ENCODE peak calls at places on chromosomes 2 and 18, in eight cellular contexts. D, Z, X, O, U, R, L and W are unnamed samples.

GRCh38 chr2:173414823-173415322 is 60.2 kb downstream of the CDCA7 start:
- DNase-seq in D (peak; percentile 62), Z (peak; percentile 74), X (no peak), O (no peak), U (no peak), R (no peak), L (no peak), W (peak; percentile 44)

GRCh38 chr18:9824474-9824832 is 61.3 kb upstream of the TXNDC2 start:
- DNase-seq in D (peak; percentile 39), Z (peak; percentile 50), X (no peak), O (no peak), U (peak; percentile 57), R (peak; percentile 70), L (peak; percentile 61), W (no peak)

GRCh38 chr18:61308009-61308408 is 25.2 kb upstream of the CDH20 start:
- DNase-seq in D (no peak), Z (no peak), X (no peak), O (no peak), U (no peak), R (no peak), L (no peak), W (no peak)

GRCh38 chr18:40939636-40940035 is 1015.4 kb upstream of the PIK3C3 start:
- DNase-seq in D (no peak), Z (peak; percentile 34), X (no peak), O (peak; percentile 62), U (no peak), R (no peak), L (no peak), W (no peak)

GRCh38 chr18:22391571-22392359 is 25.9 kb downstream of the CTAGE1 start:
- DNase-seq in D (peak; percentile 75), Z (peak; percentile 95), X (peak; percentile 65), O (no peak), U (peak; percentile 51), R (no peak), L (peak; percentile 9), W (peak; percentile 89)

GRCh38 chr2:74921236-74921736 is 37.2 kb upstream of the POLE4 start:
- DNase-seq in D (no peak), Z (no peak), X (no peak), O (no peak), U (no peak), R (no peak), L (no peak), W (no peak)

GRCh38 chr2:30683240-30683956 is 123.8 kb downstream of the CAPN13 start:
- DNase-seq in D (no peak), Z (no peak), X (no peak), O (no peak), U (no peak), R (peak; percentile 66), L (no peak), W (no peak)

GRCh38 chr2:191591025-191591424 is 86.9 kb upstream of the NABP1 start:
- DNase-seq in D (no peak), Z (no peak), X (no peak), O (no peak), U (no peak), R (no peak), L (no peak), W (no peak)

GRCh38 chr18:48479531-48479930 is 59.3 kb upstream of the CTIF start:
- DNase-seq in D (no peak), Z (no peak), X (no peak), O (no peak), U (no peak), R (no peak), L (no peak), W (no peak)

GRCh38 chr18:39960545-39960944 is 1994.5 kb upstream of the PIK3C3 start:
- DNase-seq in D (peak; percentile 61), Z (peak; percentile 57), X (no peak), O (no peak), U (no peak), R (no peak), L (no peak), W (no peak)

GRCh38 chr2:33848486-33848885 is 249.4 kb upstream of the FAM98A start:
- DNase-seq in D (no peak), Z (peak; percentile 75), X (peak; percentile 13), O (no peak), U (peak; percentile 1), R (no peak), L (no peak), W (peak; percentile 30)

GRCh38 chr2:204401114-204401513 is 144.2 kb upstream of the PARD3B start:
- DNase-seq in D (no peak), Z (no peak), X (no peak), O (no peak), U (no peak), R (no peak), L (no peak), W (no peak)

GRCh38 chr2:43405829-43406228 is 179.4 kb upstream of the ZFP36L2 start:
- DNase-seq in D (no peak), Z (no peak), X (no peak), O (no peak), U (no peak), R (no peak), L (peak; percentile 16), W (no peak)

GRCh38 chr2:163799807-163800206 is 64.0 kb upstream of the FIGN start:
- DNase-seq in D (no peak), Z (no peak), X (no peak), O (no peak), U (no peak), R (no peak), L (no peak), W (no peak)

GRCh38 chr2:24566630-24567029 is 75.6 kb downstream of the NCOA1 start:
- DNase-seq in D (no peak), Z (no peak), X (no peak), O (no peak), U (no peak), R (no peak), L (no peak), W (no peak)
- H3K4me3 ChIP-seq in D (no peak overlapping the region), Z (no peak overlapping the region), X (no peak overlapping the region), O (no peak overlapping the region), U (no peak overlapping the region), R (no peak overlapping the region), L (no peak overlapping the region), W (no peak overlapping the region)

DNA sequence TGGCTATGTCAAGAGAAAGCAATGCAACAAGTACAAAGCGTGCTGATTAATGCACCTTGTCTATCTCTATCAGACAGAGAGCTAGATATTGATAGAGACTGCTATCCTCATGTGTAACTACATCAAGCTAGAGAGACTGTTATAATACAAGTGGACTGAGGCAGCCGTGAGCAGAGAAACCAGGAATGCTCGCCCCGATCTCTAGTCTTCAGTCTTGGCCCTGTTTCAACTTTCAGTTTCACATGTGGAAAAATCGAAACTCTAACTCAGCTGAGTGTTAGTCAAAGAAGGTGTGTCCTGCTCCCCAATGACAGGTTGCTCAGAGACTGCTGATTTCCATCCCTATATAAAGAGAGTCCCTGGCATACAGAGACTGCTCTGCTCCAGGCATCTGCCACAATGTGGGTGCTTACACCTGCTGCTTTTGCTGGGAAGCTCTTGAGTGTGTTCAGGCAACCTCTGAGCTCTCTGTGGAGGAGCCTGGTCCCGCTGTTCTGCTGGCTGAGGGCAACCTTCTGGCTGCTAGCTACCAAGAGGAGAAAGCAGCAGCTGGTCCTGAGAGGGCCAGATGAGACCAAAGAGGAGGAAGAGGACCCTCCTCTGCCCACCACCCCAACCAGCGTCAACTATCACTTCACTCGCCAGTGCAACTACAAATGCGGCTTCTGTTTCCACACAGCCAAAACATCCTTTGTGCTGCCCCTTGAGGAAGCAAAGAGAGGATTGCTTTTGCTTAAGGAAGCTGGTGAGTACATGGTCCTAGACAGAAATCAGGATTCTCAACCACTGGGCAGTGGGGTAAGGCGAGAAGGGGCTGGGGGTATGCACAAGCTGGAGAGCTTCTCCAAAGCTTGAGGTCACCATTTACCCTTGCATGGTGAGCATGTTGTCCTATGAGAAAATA is at the start of gene RSAD2:
- DNase-seq in D (no peak), Z (peak; percentile 55), X (no peak), O (peak; percentile 76), U (no peak), R (no peak), L (peak; percentile 50), W (peak; percentile 47)
- TF ChIP-seq CTCF in D (no peak), Z (no peak), X (no peak), O (no peak), U (no peak), R (no peak), L (no peak), W (no peak)

DNA sequence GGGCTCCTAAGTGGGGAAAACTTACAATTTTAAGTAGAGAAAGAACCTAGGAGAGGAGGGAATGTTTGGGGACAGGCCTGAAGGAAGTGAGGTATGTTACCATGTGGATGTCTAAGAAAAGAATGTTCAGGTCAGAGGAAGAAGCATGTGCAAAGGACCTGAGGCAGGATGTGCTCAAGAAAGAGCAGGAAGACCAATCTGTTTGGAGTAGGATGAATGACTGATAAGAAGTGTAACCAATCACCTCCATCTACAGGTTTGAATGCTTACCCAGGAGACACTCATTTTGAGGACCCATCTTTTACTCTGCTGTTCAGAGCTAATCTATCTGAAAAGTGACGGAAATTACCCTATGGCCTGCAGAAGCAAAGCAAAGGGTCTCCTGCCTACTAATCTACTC is 342.3 kb downstream of the ARHGAP15 start:
- DNase-seq in D (no peak), Z (no peak), X (no peak), O (no peak), U (no peak), R (no peak), L (no peak), W (no peak)
- H3K4me3 ChIP-seq in D (no peak overlapping the region), Z (no peak overlapping the region), X (no peak overlapping the region), O (no peak overlapping the region), U (no peak overlapping the region), R (no peak overlapping the region), L (no peak overlapping the region), W (no peak overlapping the region)

GRCh38 chr2:195496991-195497390 is 160.0 kb upstream of the SLC39A10 start:
- DNase-seq in D (no peak), Z (no peak), X (no peak), O (no peak), U (no peak), R (no peak), L (no peak), W (no peak)

GRCh38 chr2:195495966-195496365 is 161.1 kb upstream of the SLC39A10 start:
- DNase-seq in D (no peak), Z (no peak), X (no peak), O (no peak), U (no peak), R (no peak), L (no peak), W (no peak)

GRCh38 chr2:195498839-195499490 is 158.1 kb upstream of the SLC39A10 start:
- DNase-seq in D (no peak), Z (peak; percentile 53), X (no peak), O (no peak), U (no peak), R (no peak), L (no peak), W (no peak)

GRCh38 chr2:195500878-195501277 is 156.1 kb upstream of the SLC39A10 start:
- DNase-seq in D (no peak), Z (no peak), X (no peak), O (no peak), U (no peak), R (no peak), L (no peak), W (no peak)

GRCh38 chr2:195498176-195498575 is 158.8 kb upstream of the SLC39A10 start:
- DNase-seq in D (no peak), Z (peak; percentile 51), X (no peak), O (no peak), U (no peak), R (no peak), L (no peak), W (peak; percentile 16)
- TF ChIP-seq CTCF in D (peak; percentile 38), Z (peak; percentile 39), X (peak; percentile 43), O (peak; percentile 52), U (no peak), R (no peak), L (peak; percentile 25), W (peak; percentile 71)